ENCODE peak calls at places on chromosomes 4 and X, in ten cellular contexts. P is CD4-positive, CD25-positive, alpha-beta regulatory T cell; V is ovary; N is upper lobe of right lung; S is tibial artery; T is CD8-positive, alpha-beta T cell; F is SK-N-SH; B is neuronal stem cell; Y is uterus; A is transverse colon. I is an unnamed sample.
A peak's percentile ranks its signal among the peaks of the same experiment; 100 is the strongest.

GRCh38 chr4:55851885-55852284 is 1.6 kb upstream of the EXOC1 start:
- DNase-seq in V (no peak), N (no peak), T (no peak), B (no peak), Y (no peak), S (no peak), F (no peak), A (peak; percentile 22), P (peak; percentile 62), I (peak; percentile 91)

GRCh38 chr4:1533501-1534064 is 127.3 kb upstream of the NKX1-1 start:
- DNase-seq in Y (no peak), B (no peak), A (no peak), F (no peak), V (no peak), S (no peak), T (no peak), P (no peak), N (no peak), I (no peak)

GRCh38 chr4:7515390-7515902 is 80.7 kb upstream of the PSAPL1 start:
- DNase-seq in A (no peak), F (no peak), T (no peak), S (no peak), B (no peak), N (no peak), V (peak; percentile 42), Y (no peak), P (no peak), I (no peak)

GRCh38 chrX:44010626-44011025 is 37.4 kb upstream of the NDP start:
- DNase-seq in T (no peak), V (no peak), Y (no peak), P (no peak), A (no peak), N (no peak), S (no peak), F (no peak), B (no peak), I (no peak)

GRCh38 chrX:131792356-131792749 is 230.7 kb upstream of the STK26 start:
- DNase-seq in B (no peak), A (peak; percentile 94), F (peak; percentile 63), N (no peak), V (peak; percentile 93), P (peak; percentile 96), S (no peak), T (no peak), Y (peak; percentile 90), I (no peak)

GRCh38 chr4:130486186-130486585 is 1390.2 kb downstream of the C4orf33 start:
- DNase-seq in B (no peak), P (no peak), N (no peak), T (no peak), Y (no peak), V (no peak), A (no peak), S (no peak), F (no peak), I (no peak)

GRCh38 chrX:150690126-150690525 is 3.1 kb upstream of the MTMR1 start:
- DNase-seq in F (no peak), T (no peak), Y (no peak), P (no peak), S (no peak), B (no peak), N (no peak), A (no peak), V (no peak), I (no peak)

GRCh38 chrX:45709381-45709780 is 508.7 kb upstream of the DIPK2B start:
- DNase-seq in T (no peak), Y (no peak), F (no peak), S (no peak), V (no peak), A (no peak), N (no peak), B (no peak), P (no peak), I (no peak)

GRCh38 chr4:87118421-87118820 is 102.0 kb downstream of the KLHL8 start:
- DNase-seq in B (no peak), P (no peak), V (no peak), Y (no peak), F (no peak), S (no peak), N (no peak), T (no peak), A (no peak), I (no peak)

GRCh38 chr4:87117730-87118075 is 102.7 kb downstream of the KLHL8 start:
- DNase-seq in V (no peak), S (no peak), Y (no peak), F (no peak), N (no peak), T (no peak), P (no peak), B (no peak), A (no peak), I (no peak)

GRCh38 chr4:87117051-87117729 is 103.2 kb downstream of the KLHL8 start:
- DNase-seq in F (no peak), Y (no peak), P (no peak), A (no peak), S (no peak), T (no peak), V (no peak), N (no peak), B (no peak), I (no peak)

GRCh38 chr4:87119965-87120364 is 100.5 kb downstream of the KLHL8 start:
- DNase-seq in V (no peak), F (no peak), N (no peak), A (no peak), P (no peak), B (no peak), S (no peak), Y (no peak), T (no peak), I (no peak)

DNA sequence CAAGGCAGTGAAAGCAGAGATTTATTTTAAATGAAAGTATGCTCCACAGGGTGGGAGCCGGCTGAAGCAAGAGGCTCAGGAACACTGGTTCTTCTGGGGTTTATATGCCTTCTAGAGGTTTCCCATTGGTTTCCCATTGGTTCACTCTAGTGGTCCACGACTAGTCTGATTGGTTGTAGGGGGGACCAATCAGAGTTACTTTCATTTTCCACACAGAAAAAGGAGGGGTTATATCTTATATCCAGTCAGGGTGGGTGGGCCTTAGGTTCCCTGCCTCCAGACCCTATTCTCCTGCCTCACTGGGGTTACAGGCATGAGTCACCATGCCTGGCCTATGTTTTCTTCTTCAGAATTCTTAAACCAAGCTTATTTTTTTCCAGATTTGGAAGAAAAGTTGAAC is 101.6 kb downstream of the KLHL8 start:
- DNase-seq in T (no peak), S (no peak), F (peak; percentile 31), N (no peak), Y (no peak), B (no peak), A (no peak), V (no peak), P (no peak), I (no peak)
- H3K4me1 ChIP-seq in T (no peaks in the 10 kb centered on the region), S (peaks cover 50% of the 10 kb centered on the region), F (no peaks in the 10 kb centered on the region), N (peaks cover 25% of the 10 kb centered on the region), Y (peaks cover 3% of the 10 kb centered on the region), B (peaks cover 20% of the 10 kb centered on the region), A (peaks cover 25% of the 10 kb centered on the region), V (peaks cover 7% of the 10 kb centered on the region), P (no peaks in the 10 kb centered on the region), I (peaks cover 6% of the 10 kb centered on the region)

GRCh38 chr4:12875640-12876243 is 608.4 kb downstream of the RAB28 start:
- DNase-seq in T (no peak), N (no peak), V (no peak), B (no peak), Y (no peak), P (no peak), F (no peak), A (no peak), S (no peak), I (peak; percentile 56)
- H3K27ac ChIP-seq in T (no peak overlapping the region), N (no peak overlapping the region), V (no peak overlapping the region), B (no peak overlapping the region), Y (no peak overlapping the region), P (no peak overlapping the region), F (no peak overlapping the region), A (no peak overlapping the region), S (no peak overlapping the region), I (no peak overlapping the region)

GRCh38 chrX:10110984-10111363 is 45.8 kb upstream of the CLCN4 start:
- DNase-seq in Y (no peak), S (no peak), F (no peak), V (no peak), A (no peak), B (no peak), N (no peak), P (peak; percentile 81), T (peak; percentile 24), I (peak; percentile 11)

GRCh38 chrX:10112510-10112909 is 44.3 kb upstream of the CLCN4 start:
- DNase-seq in P (peak; percentile 28), Y (no peak), N (no peak), T (no peak), A (no peak), V (no peak), F (no peak), B (no peak), S (no peak), I (no peak)

GRCh38 chrX:10111364-10112148 is 45.2 kb upstream of the CLCN4 start:
- DNase-seq in P (peak; percentile 77), F (no peak), A (peak; percentile 56), Y (no peak), N (no peak), S (no peak), V (peak; percentile 75), T (peak; percentile 41), B (no peak), I (peak; percentile 11)

GRCh38 chrX:10109695-10110094 is 47.1 kb upstream of the CLCN4 start:
- DNase-seq in N (no peak), Y (peak; percentile 76), A (peak; percentile 38), B (no peak), V (peak; percentile 83), T (no peak), S (no peak), F (no peak), P (no peak), I (no peak)

GRCh38 chrX:10110316-10110932 is 46.4 kb upstream of the CLCN4 start:
- DNase-seq in P (no peak), F (no peak), B (no peak), A (no peak), V (no peak), S (no peak), N (no peak), T (no peak), Y (no peak), I (no peak)
- H3K4me1 ChIP-seq in P (peaks cover 49% of the 10 kb centered on the region), F (peaks cover 3% of the 10 kb centered on the region), B (no peaks in the 10 kb centered on the region), A (peaks cover 4% of the 10 kb centered on the region), V (peaks cover 20% of the 10 kb centered on the region), S (peaks cover 9% of the 10 kb centered on the region), N (peaks cover 11% of the 10 kb centered on the region), T (peaks cover 75% of the 10 kb centered on the region), Y (no peaks in the 10 kb centered on the region), I (no peaks in the 10 kb centered on the region)

DNA sequence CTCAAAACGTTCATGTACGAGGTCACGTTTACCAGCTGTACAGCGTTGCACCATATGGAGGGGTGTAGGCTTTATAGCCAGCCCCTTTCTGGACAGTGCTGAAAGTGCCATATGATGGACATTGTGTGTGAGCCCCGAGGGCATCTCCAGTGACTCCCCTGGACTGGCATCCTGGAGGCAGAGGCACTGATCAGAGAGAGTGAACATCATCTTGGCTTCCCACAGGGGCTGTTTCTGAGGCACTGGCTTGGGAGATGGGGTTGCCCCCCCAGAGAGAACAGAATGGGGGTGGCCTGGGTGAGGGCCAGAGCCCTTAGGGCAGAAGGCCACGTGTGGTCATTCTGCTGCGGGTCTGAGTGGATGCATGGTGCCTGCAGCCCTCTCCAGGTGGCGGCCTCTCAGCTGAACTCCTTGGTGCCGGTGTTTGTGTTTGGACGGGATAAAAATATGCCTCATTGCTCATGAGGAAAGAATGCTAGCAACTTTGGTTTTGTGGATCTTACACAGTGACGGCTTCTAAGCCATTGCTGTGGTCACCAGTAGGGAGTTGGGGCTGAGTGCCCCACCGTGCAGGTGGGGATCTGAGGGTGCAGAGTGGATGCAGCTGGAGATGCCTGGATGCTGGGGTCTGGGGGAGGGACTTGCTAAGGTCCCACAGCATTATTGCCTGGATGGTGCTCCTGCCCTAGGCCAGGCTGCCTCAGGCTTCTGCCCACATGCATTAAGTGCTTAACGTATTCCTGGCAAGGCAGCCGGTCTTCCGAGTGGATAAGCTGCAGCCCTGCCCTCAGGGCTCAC is 3.4 kb downstream of the WFS1 start:
- DNase-seq in B (no peak), V (peak; percentile 54), Y (no peak), T (no peak), P (no peak), S (no peak), F (peak; percentile 69), A (no peak), N (no peak), I (no peak)
- H3K27ac ChIP-seq in B (no peak overlapping the region), V (peak overlapping the region; percentile 82), Y (peak overlapping the region; percentile 94), T (no peak overlapping the region), P (no peak overlapping the region), S (peak overlapping the region; percentile 89), F (peak overlapping the region; percentile 82), A (peak overlapping the region; percentile 94), N (peak overlapping the region; percentile 79), I (no peak overlapping the region)